ENCODE peak calls at places on chromosomes 7 and 10, in eight cellular contexts. H is breast epithelium, A is GM12892, M is K562, O is Panc1, D is HCT116, T is stomach, V is upper lobe of left lung. G is an unnamed sample.

GRCh38 chr10:2994562-2994961 is 72.8 kb upstream of the PFKP start:
- DNase-seq in H (no peak), A (no peak), M (no peak), O (no peak), D (no peak), T (no peak), V (no peak), G (no peak)

GRCh38 chr10:113151178-113151577 is 201.1 kb downstream of the TCF7L2 start:
- DNase-seq in H (no peak), A (no peak), M (no peak), O (no peak), D (no peak), T (no peak), V (no peak), G (no peak)

GRCh38 chr10:125823663-125824251 is 411 bp downstream of the BCCIP start:
- DNase-seq in H (no peak), A (no peak), M (no peak), O (no peak), D (no peak), T (no peak), V (no peak), G (peak)

GRCh38 chr7:129914536-129915272 is 38.1 kb downstream of the UBE2H start:
- DNase-seq in H (no peak), A (no peak), M (no peak), O (no peak), D (no peak), T (no peak), V (no peak), G (peak)

GRCh38 chr10:95430231-95430951 is 130.8 kb downstream of the SORBS1 start:
- DNase-seq in H (no peak), A (peak), M (peak), O (peak), D (peak), T (peak), V (peak), G (peak)

GRCh38 chr10:22477365-22478287 is 132.3 kb downstream of the SPAG6 start:
- DNase-seq in H (no peak), A (no peak), M (no peak), O (no peak), D (no peak), T (no peak), V (no peak), G (no peak)

GRCh38 chr10:74189999-74190421 is 39.0 kb downstream of the ADK start:
- DNase-seq in H (no peak), A (no peak), M (no peak), O (peak), D (peak), T (no peak), V (peak), G (peak)

GRCh38 chr7:120813546-120813945 is 44.4 kb downstream of the TSPAN12 start:
- DNase-seq in H (no peak), A (no peak), M (no peak), O (no peak), D (no peak), T (no peak), V (no peak), G (no peak)

GRCh38 chr10:128130051-128130450 is 3.8 kb upstream of the MKI67 start:
- DNase-seq in H (no peak), A (no peak), M (no peak), O (no peak), D (peak), T (no peak), V (no peak), G (peak)

GRCh38 chr10:49080071-49080470 is 35.3 kb downstream of the VSTM4 start:
- DNase-seq in H (no peak), A (no peak), M (no peak), O (no peak), D (no peak), T (no peak), V (peak), G (no peak)

GRCh38 chr10:107067843-107068242 is 96.7 kb downstream of the SORCS1 start:
- DNase-seq in H (no peak), A (no peak), M (no peak), O (no peak), D (no peak), T (no peak), V (no peak), G (no peak)

GRCh38 chr10:6133331-6134098 is 44.7 kb downstream of the RBM17 start:
- DNase-seq in H (no peak), A (no peak), M (no peak), O (no peak), D (no peak), T (no peak), V (no peak), G (no peak)

GRCh38 chr10:90939648-90940047 is 18.8 kb upstream of the ANKRD1 start:
- DNase-seq in H (no peak), A (no peak), M (no peak), O (no peak), D (no peak), T (no peak), V (no peak), G (no peak)

GRCh38 chr10:124696446-124697392 is 47.5 kb downstream of the FAM53B start:
- DNase-seq in H (no peak), A (peak), M (no peak), O (no peak), D (no peak), T (no peak), V (no peak), G (no peak)

GRCh38 chr10:18906636-18907035 is 142.0 kb upstream of the MALRD1 start:
- DNase-seq in H (no peak), A (no peak), M (no peak), O (no peak), D (no peak), T (no peak), V (no peak), G (no peak)

GRCh38 chr10:71079761-71080380 is 132.5 kb upstream of the UNC5B start:
- DNase-seq in H (no peak), A (no peak), M (no peak), O (no peak), D (no peak), T (peak), V (peak), G (no peak)

GRCh38 chr10:99593312-99593711 is 26.9 kb downstream of the SLC25A28 start:
- DNase-seq in H (no peak), A (no peak), M (no peak), O (no peak), D (no peak), T (no peak), V (no peak), G (no peak)

GRCh38 chr7:125122225-125122624 is 192.6 kb upstream of the POT1 start:
- DNase-seq in H (no peak), A (no peak), M (no peak), O (no peak), D (no peak), T (no peak), V (no peak), G (no peak)

GRCh38 chr7:147145194-147145593 is 1028.6 kb downstream of the CNTNAP2 start:
- DNase-seq in H (no peak), A (no peak), M (no peak), O (no peak), D (no peak), T (no peak), V (no peak), G (no peak)

GRCh38 chr7:36191292-36191920 is 38.4 kb downstream of the EEPD1 start:
- DNase-seq in H (no peak), A (no peak), M (no peak), O (no peak), D (no peak), T (no peak), V (no peak), G (no peak)

GRCh38 chr7:99219185-99219767 is 11.4 kb upstream of the KPNA7 start:
- DNase-seq in H (peak), A (no peak), M (no peak), O (no peak), D (no peak), T (peak), V (no peak), G (no peak)

GRCh38 chr10:12950583-12951128 is 50.9 kb downstream of the CCDC3 start:
- DNase-seq in H (no peak), A (no peak), M (no peak), O (no peak), D (no peak), T (no peak), V (no peak), G (no peak)

GRCh38 chr10:57395921-57396320 is 871.8 kb downstream of the IPMK start:
- DNase-seq in H (no peak), A (no peak), M (no peak), O (no peak), D (no peak), T (no peak), V (no peak), G (no peak)

GRCh38 chr10:118669020-118669766 is 73.7 kb upstream of the PRLHR start:
- DNase-seq in H (no peak), A (no peak), M (no peak), O (no peak), D (no peak), T (no peak), V (no peak), G (peak)

GRCh38 chr10:100600218-100600617 is 64.5 kb downstream of the HIF1AN start:
- DNase-seq in H (no peak), A (no peak), M (no peak), O (no peak), D (no peak), T (no peak), V (no peak), G (no peak)

GRCh38 chr10:14779053-14779649 is 4.5 kb upstream of the FAM107B start:
- DNase-seq in H (no peak), A (no peak), M (no peak), O (no peak), D (no peak), T (no peak), V (no peak), G (no peak)

GRCh38 chr7:112282476-112283188 is 76.1 kb downstream of the ZNF277 start:
- DNase-seq in H (no peak), A (no peak), M (no peak), O (no peak), D (no peak), T (no peak), V (no peak), G (peak)

GRCh38 chr10:12177642-12178041 is 18.0 kb downstream of the NUDT5 start:
- DNase-seq in H (no peak), A (no peak), M (no peak), O (no peak), D (no peak), T (no peak), V (no peak), G (no peak)

GRCh38 chr10:15444105-15445021 is 73.3 kb upstream of the FAM171A1 start:
- DNase-seq in H (no peak), A (no peak), M (no peak), O (no peak), D (no peak), T (no peak), V (no peak), G (no peak)

GRCh38 chr10:7233259-7233991 is 177.4 kb downstream of the SFMBT2 start:
- DNase-seq in H (peak), A (no peak), M (peak), O (no peak), D (no peak), T (no peak), V (peak), G (no peak)

GRCh38 chr7:106023369-106024322 is 60.6 kb downstream of the CDHR3 start:
- DNase-seq in H (no peak), A (no peak), M (peak), O (no peak), D (no peak), T (no peak), V (no peak), G (no peak)

GRCh38 chr7:123863461-123863860 is 18.5 kb downstream of the HYAL4 start:
- DNase-seq in H (no peak), A (no peak), M (no peak), O (no peak), D (no peak), T (no peak), V (no peak), G (no peak)

GRCh38 chr7:105210721-105211205 is 178.0 kb downstream of the SRPK2 start:
- DNase-seq in H (no peak), A (no peak), M (no peak), O (no peak), D (no peak), T (peak), V (no peak), G (peak)

GRCh38 chr7:75738975-75739795 is 444 bp upstream of the HIP1 start:
- DNase-seq in H (peak), A (peak), M (peak), O (peak), D (peak), T (peak), V (peak), G (peak)

GRCh38 chr7:156073366-156074052 is 261.2 kb upstream of the SHH start:
- DNase-seq in H (no peak), A (no peak), M (no peak), O (no peak), D (no peak), T (no peak), V (peak), G (no peak)

GRCh38 chr10:2282194-2282593 is 544.9 kb upstream of the ADARB2 start:
- DNase-seq in H (no peak), A (no peak), M (no peak), O (no peak), D (no peak), T (no peak), V (no peak), G (no peak)

GRCh38 chr7:86991844-86992243 is 67.6 kb downstream of the ELAPOR2 start:
- DNase-seq in H (no peak), A (no peak), M (no peak), O (no peak), D (no peak), T (no peak), V (no peak), G (peak)

GRCh38 chr10:114632869-114633715 is 25.0 kb downstream of the ABLIM1 start:
- DNase-seq in H (no peak), A (no peak), M (no peak), O (peak), D (peak), T (no peak), V (peak), G (peak)

GRCh38 chr10:8352696-8353095 is 298.2 kb downstream of the GATA3 start:
- DNase-seq in H (no peak), A (no peak), M (no peak), O (no peak), D (no peak), T (no peak), V (no peak), G (no peak)

DNA sequence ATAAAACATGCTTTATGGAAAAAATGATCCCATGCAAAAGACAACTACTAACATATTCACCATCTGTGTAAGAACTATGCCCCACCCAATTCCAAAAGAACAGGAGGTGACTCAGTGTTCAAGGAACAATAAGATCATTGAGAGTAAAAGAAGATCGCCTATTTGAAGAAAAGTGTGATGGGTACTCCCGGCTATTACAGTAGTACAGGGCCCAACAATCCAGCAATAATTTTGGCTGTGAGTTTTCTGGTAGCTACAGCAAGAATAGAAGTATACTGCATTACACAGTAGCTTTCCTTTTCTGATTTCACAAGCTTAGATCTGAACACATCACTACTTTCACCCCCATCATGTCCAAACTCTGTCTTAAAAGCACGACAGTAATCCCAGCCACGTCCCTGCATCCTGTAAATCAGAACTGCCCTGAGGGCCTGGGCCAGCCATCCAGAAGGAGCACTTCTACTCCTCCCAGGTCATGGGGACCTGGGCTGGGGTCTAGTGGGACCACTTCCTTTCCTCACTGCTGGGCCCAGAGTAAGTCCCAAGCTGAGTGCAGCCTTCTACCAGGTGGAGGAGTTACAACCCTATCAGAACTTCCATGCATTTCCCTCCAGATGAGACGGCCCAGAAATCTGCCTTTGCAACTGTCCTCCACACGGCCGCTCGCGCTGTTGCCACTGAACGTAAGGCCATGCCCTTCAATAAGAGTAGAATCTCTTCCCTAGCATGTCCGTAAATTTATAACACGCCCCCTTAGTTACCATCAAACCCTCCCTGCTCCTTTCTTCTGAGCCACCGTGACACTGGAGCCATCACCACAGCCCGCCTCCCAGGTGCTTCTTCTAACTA is 7.9 kb downstream of the ESYT2 start:
- DNase-seq in H (no peak), A (no peak), M (peak), O (peak), D (peak), T (no peak), V (no peak), G (peak)
- TF ChIP-seq POLR2AphosphoS5 in H (no peak), A (no peak), M (no peak), O (no peak), D (peak), T (no peak), V (no peak), G (peak)

DNA sequence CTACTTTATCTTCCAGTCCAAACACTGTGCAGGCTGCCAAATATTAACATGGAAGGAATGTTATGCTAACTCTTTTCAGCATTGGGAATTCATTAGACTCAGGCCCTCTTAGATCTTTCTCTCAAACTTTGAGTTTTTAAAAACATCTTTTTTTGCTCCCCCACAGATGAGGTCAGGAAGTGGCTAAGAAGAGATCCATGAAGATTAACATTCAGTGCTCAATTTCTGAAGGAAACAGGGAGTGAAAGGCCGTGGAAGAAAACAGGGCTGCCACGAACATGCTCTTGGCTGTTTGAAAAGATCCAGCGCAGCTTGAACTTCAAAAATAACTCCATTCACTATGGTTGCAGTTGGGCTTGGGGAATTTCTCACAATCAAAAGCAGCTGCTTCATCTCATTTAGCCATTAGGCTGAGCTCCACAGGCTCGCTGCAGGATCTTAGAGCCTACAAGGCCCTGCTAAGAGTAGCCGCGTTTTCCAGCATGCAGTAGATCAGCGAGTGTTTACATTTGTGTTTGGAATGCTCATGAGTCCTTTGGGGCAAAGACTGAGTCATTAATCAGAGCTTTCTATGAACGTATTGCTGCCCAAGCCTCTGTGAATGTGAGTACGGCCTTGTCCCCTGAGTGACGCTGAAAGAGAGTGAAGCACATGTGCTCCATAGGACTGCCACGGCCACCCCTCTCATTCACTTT is 41.2 kb upstream of the TNS3 start:
- DNase-seq in H (no peak), A (no peak), M (no peak), O (no peak), D (no peak), T (no peak), V (peak), G (no peak)
- TF ChIP-seq POLR2AphosphoS5 in H (no peak), A (no peak), M (no peak), O (no peak), D (no peak), T (peak), V (peak), G (no peak)

GRCh38 chr7:27102578-27103442 is at the start of gene HOXA2:
- DNase-seq in H (no peak), A (no peak), M (no peak), O (no peak), D (no peak), T (no peak), V (no peak), G (peak)
- TF ChIP-seq POLR2AphosphoS5 in H (peak), A (no peak), M (no peak), O (no peak), D (no peak), T (no peak), V (peak), G (no peak)

GRCh38 chr7:116499168-116500070 is at the start of gene CAV2:
- DNase-seq in H (peak), A (peak), M (peak), O (no peak), D (peak), T (peak), V (peak), G (peak)
- TF ChIP-seq POLR2AphosphoS5 in H (peak), A (no peak), M (no peak), O (peak), D (peak), T (peak), V (peak), G (peak)

DNA sequence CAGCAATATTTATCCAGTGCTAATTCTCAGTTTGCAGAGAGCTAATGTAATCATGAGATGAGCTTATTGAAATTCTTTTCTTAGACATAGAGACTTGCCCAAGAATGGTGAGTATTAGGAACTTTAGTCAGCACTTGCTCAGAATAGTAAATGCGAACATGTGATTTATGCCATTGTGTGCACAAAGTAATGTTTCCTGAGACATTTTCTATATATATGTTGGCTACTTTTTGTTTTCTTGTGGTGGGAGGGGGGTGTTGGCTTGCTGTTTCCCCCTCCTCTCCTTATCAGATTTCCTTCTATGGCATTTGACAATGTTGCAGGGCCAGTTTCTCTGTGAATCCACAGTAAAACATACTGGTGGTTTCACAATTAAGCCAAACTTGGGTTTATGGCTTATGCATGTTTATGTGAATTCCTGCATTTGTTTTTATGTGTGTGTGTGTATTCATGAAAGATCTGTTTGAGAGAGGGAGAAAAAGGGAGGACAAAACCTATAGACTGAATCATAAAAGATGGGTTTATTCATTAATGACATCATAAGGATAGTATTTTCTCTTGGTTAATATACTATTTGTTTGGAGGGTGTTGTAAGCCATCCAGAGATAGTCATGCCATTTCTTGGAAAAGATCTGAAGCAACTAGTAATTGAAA is 36.3 kb downstream of the ARID5B start:
- DNase-seq in H (no peak), A (no peak), M (no peak), O (no peak), D (no peak), T (no peak), V (no peak), G (peak)
- TF ChIP-seq POLR2AphosphoS5 in H (no peak), A (no peak), M (no peak), O (no peak), D (no peak), T (no peak), V (no peak), G (no peak)